ENCODE peak calls at places on chromosomes 7 and 10, in four cellular contexts. B, X, W and P are unnamed samples.

GRCh38 chr10:47077941-47078340 is 166.7 kb downstream of the PTPN20 start:
- DNase-seq in W (no peak), X (no peak), B (no peak), P (no peak)

GRCh38 chr7:129781128-129781855 is 169.8 kb downstream of the NRF1 start:
- DNase-seq in W (no peak), B (no peak), X (peak), P (no peak)

GRCh38 chr7:102450242-102450641 is 14.4 kb downstream of the ALKBH4 start:
- DNase-seq in W (no peak), B (peak), X (peak), P (no peak)

GRCh38 chr7:1555813-1556540 is at the start of gene TMEM184A:
- DNase-seq in W (peak), X (no peak), B (no peak), P (peak)

GRCh38 chr10:62437696-62438095 is 63.5 kb downstream of the ZNF365 start:
- DNase-seq in X (no peak), B (peak), W (peak), P (no peak)

GRCh38 chr7:12581897-12582296 is 11.4 kb downstream of the SCIN start:
- DNase-seq in B (peak), W (no peak), X (no peak), P (no peak)

GRCh38 chr10:43389867-43390266 is 18.4 kb downstream of the FXYD4 start:
- DNase-seq in X (no peak), B (no peak), W (no peak), P (no peak)

GRCh38 chr7:29565186-29565540 is 1.5 kb downstream of the PRR15 start:
- DNase-seq in W (no peak), B (no peak), X (no peak), P (no peak)

GRCh38 chr7:138838166-138838565 is 40.2 kb upstream of the ATP6V0A4 start:
- DNase-seq in X (no peak), W (peak), B (no peak), P (no peak)

GRCh38 chr7:84701524-84702306 is 485.1 kb downstream of the SEMA3D start:
- DNase-seq in B (peak), W (no peak), X (no peak), P (no peak)

GRCh38 chr10:47095211-47095610 is 184.0 kb downstream of the PTPN20 start:
- DNase-seq in X (peak), B (no peak), W (no peak), P (no peak)

GRCh38 chr7:38630720-38631673 is at the start of gene AMPH:
- DNase-seq in B (peak), W (peak), X (no peak), P (peak)

GRCh38 chr7:84949067-84949466 is 237.8 kb downstream of the SEMA3D start:
- DNase-seq in X (no peak), W (no peak), B (peak), P (no peak)

GRCh38 chr7:30144659-30145321 is 10.0 kb downstream of the MTURN start:
- DNase-seq in B (no peak), W (no peak), X (no peak), P (no peak)

GRCh38 chr10:97788552-97789442 is 17.0 kb upstream of the SFRP5 start:
- DNase-seq in X (no peak), W (no peak), B (no peak), P (no peak)